ENCODE peak calls at places on chromosomes 1 and 21, in ten cellular contexts. F, G, Y, X, A, W, S, V, H and L are unnamed samples.

GRCh38 chr1:11156441-11156840 is 32.7 kb upstream of the ANGPTL7 start:
- DNase-seq in F (no peak), G (no peak), Y (no peak), X (no peak), A (no peak), W (no peak), S (no peak), V (no peak), H (no peak), L (no peak)

GRCh38 chr1:99935534-99935933 is 34.3 kb upstream of the SLC35A3 start:
- DNase-seq in F (no peak), G (no peak), Y (no peak), X (no peak), A (no peak), W (no peak), S (no peak), V (no peak), H (no peak), L (no peak)

GRCh38 chr1:18599096-18599495 is 31.6 kb upstream of the PAX7 start:
- DNase-seq in F (no peak), G (no peak), Y (no peak), X (no peak), A (no peak), W (peak), S (no peak), V (no peak), H (peak), L (no peak)

GRCh38 chr1:8350914-8351684 is 33.2 kb downstream of the SLC45A1 start:
- DNase-seq in F (no peak), G (no peak), Y (no peak), X (no peak), A (no peak), W (peak), S (no peak), V (no peak), H (no peak), L (no peak)

GRCh38 chr1:230744382-230744781 is 2.8 kb upstream of the CAPN9 start:
- DNase-seq in F (no peak), G (no peak), Y (peak), X (peak), A (no peak), W (no peak), S (no peak), V (peak), H (no peak), L (no peak)

GRCh38 chr1:41072051-41072450 is 50.5 kb upstream of the SLFNL1 start:
- DNase-seq in F (no peak), G (no peak), Y (no peak), X (peak), A (no peak), W (no peak), S (no peak), V (no peak), H (no peak), L (no peak)

GRCh38 chr1:203216274-203217138 is 13.0 kb downstream of the CHIT1 start:
- DNase-seq in F (peak), G (peak), Y (peak), X (peak), A (peak), W (peak), S (peak), V (peak), H (peak), L (no peak)

GRCh38 chr1:71623888-71624287 is 543.1 kb upstream of the ZRANB2 start:
- DNase-seq in F (no peak), G (no peak), Y (no peak), X (no peak), A (no peak), W (no peak), S (no peak), V (no peak), H (no peak), L (no peak)

GRCh38 chr1:7441442-7441841 is 329.7 kb upstream of the VAMP3 start:
- DNase-seq in F (no peak), G (peak), Y (no peak), X (no peak), A (no peak), W (no peak), S (no peak), V (no peak), H (no peak), L (no peak)

GRCh38 chr1:203648281-203648680 is 21.6 kb downstream of the ATP2B4 start:
- DNase-seq in F (no peak), G (no peak), Y (no peak), X (no peak), A (no peak), W (no peak), S (no peak), V (no peak), H (no peak), L (no peak)

GRCh38 chr1:197632000-197632399 is 143.3 kb downstream of the DENND1B start:
- DNase-seq in F (no peak), G (no peak), Y (no peak), X (no peak), A (no peak), W (no peak), S (no peak), V (no peak), H (no peak), L (no peak)

GRCh38 chr1:117580436-117580835 is 25.4 kb upstream of the TENT5C start:
- DNase-seq in F (no peak), G (no peak), Y (no peak), X (no peak), A (no peak), W (no peak), S (no peak), V (no peak), H (no peak), L (no peak)

GRCh38 chr1:79732950-79733349 is 726.4 kb upstream of the ADGRL4 start:
- DNase-seq in F (no peak), G (no peak), Y (no peak), X (no peak), A (no peak), W (no peak), S (no peak), V (no peak), H (no peak), L (no peak)

GRCh38 chr1:211549092-211549749 is 29.7 kb downstream of the SLC30A1 start:
- DNase-seq in F (no peak), G (no peak), Y (no peak), X (no peak), A (no peak), W (no peak), S (no peak), V (peak), H (no peak), L (no peak)

GRCh38 chr1:54340876-54341275 is 65.3 kb downstream of the SSBP3 start:
- DNase-seq in F (no peak), G (no peak), Y (no peak), X (no peak), A (no peak), W (no peak), S (no peak), V (no peak), H (no peak), L (no peak)

GRCh38 chr21:21268885-21269284 is 270.7 kb downstream of the NCAM2 start:
- DNase-seq in F (no peak), G (no peak), Y (no peak), X (no peak), A (no peak), W (no peak), S (no peak), V (no peak), H (no peak), L (no peak)

GRCh38 chr1:75265792-75266191 is 131.6 kb downstream of the LHX8 start:
- DNase-seq in F (peak), G (no peak), Y (peak), X (peak), A (no peak), W (no peak), S (no peak), V (peak), H (no peak), L (peak)

GRCh38 chr1:93692983-93693591 is 11.4 kb upstream of the BCAR3 start:
- DNase-seq in F (peak), G (no peak), Y (no peak), X (peak), A (no peak), W (no peak), S (no peak), V (peak), H (no peak), L (peak)

GRCh38 chr1:227901906-227902640 is 45.7 kb downstream of the WNT9A start:
- DNase-seq in F (no peak), G (no peak), Y (no peak), X (peak), A (no peak), W (no peak), S (no peak), V (peak), H (no peak), L (no peak)

GRCh38 chr1:73593379-73593778 is 604.6 kb downstream of the LRRIQ3 start:
- DNase-seq in F (no peak), G (peak), Y (peak), X (peak), A (no peak), W (no peak), S (peak), V (peak), H (no peak), L (peak)

GRCh38 chr1:66925558-66925910 is 744 bp downstream of the MIER1 start:
- DNase-seq in F (no peak), G (no peak), Y (no peak), X (no peak), A (no peak), W (no peak), S (no peak), V (no peak), H (no peak), L (no peak)

GRCh38 chr1:182120411-182121258 is 59.1 kb upstream of the ZNF648 start:
- DNase-seq in F (no peak), G (peak), Y (peak), X (peak), A (no peak), W (peak), S (peak), V (peak), H (no peak), L (peak)

GRCh38 chr1:93346472-93346991 is 825 bp downstream of the DR1 start:
- DNase-seq in F (no peak), G (no peak), Y (no peak), X (peak), A (peak), W (no peak), S (no peak), V (no peak), H (peak), L (no peak)

GRCh38 chr1:42165511-42166210 is 1.1 kb upstream of the GUCA2A start:
- DNase-seq in F (no peak), G (peak), Y (no peak), X (peak), A (no peak), W (no peak), S (peak), V (peak), H (peak), L (no peak)

GRCh38 chr1:54956726-54957125 is 23.7 kb upstream of the TMEM61 start:
- DNase-seq in F (no peak), G (no peak), Y (no peak), X (no peak), A (no peak), W (no peak), S (no peak), V (no peak), H (no peak), L (no peak)

GRCh38 chr1:115495603-115496002 is 146.2 kb upstream of the VANGL1 start:
- DNase-seq in F (no peak), G (no peak), Y (peak), X (peak), A (no peak), W (no peak), S (no peak), V (no peak), H (no peak), L (no peak)

GRCh38 chr1:185570962-185571361 is 163.2 kb upstream of the HMCN1 start:
- DNase-seq in F (no peak), G (no peak), Y (no peak), X (no peak), A (no peak), W (no peak), S (no peak), V (no peak), H (no peak), L (peak)

GRCh38 chr1:202625416-202626360 is 84.6 kb downstream of the SYT2 start:
- DNase-seq in F (peak), G (peak), Y (peak), X (peak), A (peak), W (peak), S (peak), V (peak), H (peak), L (no peak)

GRCh38 chr1:101873672-101874071 is 123.1 kb downstream of the OLFM3 start:
- DNase-seq in F (no peak), G (no peak), Y (no peak), X (no peak), A (no peak), W (no peak), S (no peak), V (no peak), H (no peak), L (no peak)

GRCh38 chr1:217088521-217089221 is 365.4 kb upstream of the ESRRG start:
- DNase-seq in F (no peak), G (no peak), Y (no peak), X (peak), A (no peak), W (no peak), S (no peak), V (no peak), H (no peak), L (no peak)
- H3K4me3 ChIP-seq in F (no peak), G (no peak), Y (peak), X (peak), A (no peak), W (no peak), S (no peak), V (no peak), H (no peak), L (peak)

DNA sequence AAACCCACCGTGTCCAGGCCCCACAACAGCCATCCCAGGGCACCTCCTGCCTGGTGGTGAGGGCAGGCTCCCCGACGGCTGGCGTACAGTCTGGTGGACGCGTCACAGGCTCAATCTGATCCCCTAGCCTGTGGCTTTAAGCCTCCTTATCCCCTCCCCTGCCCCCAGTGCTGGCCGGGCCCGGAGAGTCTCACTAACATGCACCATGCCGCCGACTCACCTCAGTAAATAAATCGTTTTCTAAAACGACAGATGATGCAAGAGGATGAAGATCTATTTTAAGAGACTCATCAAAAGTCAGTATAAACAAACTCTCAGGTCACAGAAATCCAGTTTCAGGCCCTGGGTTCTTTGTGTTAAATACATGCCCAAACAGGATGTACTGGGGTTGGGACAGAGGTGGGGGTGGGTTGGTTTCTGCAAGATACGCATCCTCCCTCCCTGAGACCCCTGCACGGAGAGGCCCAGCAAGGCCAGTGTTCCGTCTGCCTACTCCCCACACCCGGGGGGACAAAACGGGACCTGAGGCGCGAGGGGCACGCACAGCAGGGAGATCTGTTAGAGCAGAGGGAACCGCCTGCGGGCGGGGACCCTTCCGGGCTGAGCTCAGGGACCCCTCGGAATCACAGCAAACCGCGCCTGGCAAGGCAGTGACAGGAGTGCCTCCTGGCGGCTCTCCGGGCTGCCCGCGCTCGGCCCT is 3.1 kb downstream of the PANK4 start:
- DNase-seq in F (no peak), G (no peak), Y (no peak), X (no peak), A (no peak), W (no peak), S (no peak), V (no peak), H (no peak), L (no peak)
- TF ChIP-seq CTCF in F (peak), G (no peak), Y (no peak), X (peak), A (peak), W (no peak), S (no peak), V (no peak), H (no peak), L (no peak)

GRCh38 chr1:46128336-46128735 is 4.1 kb downstream of the PIK3R3 start:
- DNase-seq in F (no peak), G (no peak), Y (no peak), X (peak), A (no peak), W (no peak), S (no peak), V (no peak), H (no peak), L (no peak)
- H3K4me3 ChIP-seq in F (no peak), G (no peak), Y (no peak), X (no peak), A (no peak), W (no peak), S (no peak), V (no peak), H (no peak), L (no peak)

DNA sequence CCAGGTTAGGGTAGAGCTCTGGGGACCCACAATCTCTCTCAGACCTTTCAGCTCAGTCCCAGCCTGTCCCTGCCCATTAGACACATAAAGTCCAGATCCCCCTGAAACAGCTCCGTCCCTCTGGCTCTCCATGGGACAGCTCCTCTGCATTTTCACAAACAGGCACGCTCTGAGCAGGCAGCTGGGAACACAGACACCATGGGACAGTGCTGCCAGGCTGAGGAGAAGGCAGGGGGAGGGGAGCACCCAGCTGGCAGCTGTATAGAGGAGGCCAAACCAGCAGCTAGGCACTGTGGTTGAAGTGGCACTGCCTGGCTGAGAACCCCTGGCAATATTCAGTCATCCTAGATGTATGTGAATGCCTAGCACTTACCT is 2.0 kb downstream of the TMEM63A start:
- DNase-seq in F (no peak), G (peak), Y (no peak), X (no peak), A (no peak), W (no peak), S (no peak), V (no peak), H (no peak), L (no peak)
- TF ChIP-seq CTCF in F (no peak), G (no peak), Y (no peak), X (no peak), A (no peak), W (no peak), S (no peak), V (no peak), H (no peak), L (no peak)

DNA sequence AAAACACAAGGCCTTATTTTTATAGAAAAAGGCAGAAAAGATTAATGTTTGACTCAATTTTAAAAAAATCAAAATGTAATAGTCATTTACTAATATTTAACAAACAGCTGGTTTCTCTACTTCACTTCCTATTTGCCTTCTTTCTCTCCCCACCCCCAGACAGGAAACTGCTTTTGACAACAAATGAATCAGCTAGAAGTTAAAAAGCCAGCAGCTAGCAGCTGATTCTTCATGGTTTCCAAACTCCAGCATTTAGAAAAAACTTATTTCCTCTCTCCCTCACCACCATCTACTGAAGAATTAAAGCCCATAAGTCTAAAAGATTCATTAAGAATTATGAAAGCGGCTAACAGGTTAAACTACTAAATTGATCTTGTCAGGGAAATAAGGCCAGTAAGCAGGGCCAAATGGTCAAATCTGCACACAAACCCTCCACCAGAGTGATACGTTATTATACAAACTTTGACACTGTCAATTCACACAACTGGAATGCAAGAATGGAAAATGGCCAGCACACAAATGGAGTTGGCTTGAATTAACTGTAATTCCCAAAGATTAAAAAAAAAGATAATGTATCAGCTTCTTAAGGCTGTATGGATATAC is 4.0 kb downstream of the WDR26 start:
- DNase-seq in F (peak), G (peak), Y (peak), X (peak), A (peak), W (no peak), S (no peak), V (peak), H (no peak), L (no peak)
- H3K4me3 ChIP-seq in F (no peak), G (no peak), Y (peak), X (peak), A (peak), W (no peak), S (no peak), V (peak), H (peak), L (peak)

GRCh38 chr1:209747580-209748262 is 8.1 kb upstream of the TRAF3IP3 start:
- DNase-seq in F (peak), G (peak), Y (peak), X (peak), A (peak), W (peak), S (peak), V (peak), H (peak), L (peak)
- TF ChIP-seq CTCF in F (peak), G (peak), Y (peak), X (peak), A (peak), W (peak), S (peak), V (peak), H (peak), L (peak)

DNA sequence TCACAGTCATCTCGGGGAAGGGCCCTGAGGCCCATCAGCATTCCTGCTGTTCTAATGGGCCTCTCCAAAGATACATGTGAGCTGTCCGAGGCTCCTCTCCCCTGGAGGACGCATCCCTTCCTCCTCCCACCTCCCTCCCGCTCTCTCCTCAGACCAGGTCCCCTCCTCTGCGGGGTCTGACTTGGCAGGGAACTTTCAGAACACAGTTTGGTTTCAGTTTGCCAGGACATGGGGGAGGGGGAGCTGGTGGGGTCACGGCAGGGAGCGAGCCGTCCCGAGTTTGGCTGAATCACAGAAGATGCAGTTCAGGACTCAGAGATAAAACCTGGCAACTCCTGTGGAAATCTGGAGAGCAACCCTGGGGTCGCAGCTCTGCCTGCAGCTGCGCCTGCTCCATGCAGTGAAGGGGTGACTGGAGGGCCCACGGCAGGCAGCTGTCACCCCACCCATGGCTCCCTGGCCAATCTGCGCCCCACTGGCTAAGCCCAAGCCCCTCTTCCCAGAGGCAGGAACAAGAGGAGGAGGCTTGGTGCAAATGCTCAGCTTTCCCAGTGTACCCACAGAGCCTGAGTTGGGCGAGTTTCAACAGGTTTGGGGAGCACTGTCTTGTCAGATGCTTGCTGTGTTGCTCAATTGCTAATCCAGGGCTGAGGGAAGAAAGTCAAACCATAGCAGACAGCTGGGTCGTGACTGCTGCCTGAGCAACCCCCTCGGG is 5.7 kb downstream of the WNT4 start:
- DNase-seq in F (no peak), G (no peak), Y (no peak), X (peak), A (no peak), W (peak), S (no peak), V (peak), H (no peak), L (no peak)
- H3K4me3 ChIP-seq in F (no peak), G (no peak), Y (no peak), X (no peak), A (no peak), W (no peak), S (no peak), V (no peak), H (no peak), L (no peak)